ENCODE peak calls at places on chromosome 11, in eight cellular contexts. J is immature natural killer cell; H is activated T-helper 1 cell treated with anti-CD3 and anti-CD28 coated beads, Interleukin-12 subunit alpha, Interleukin-12 subunit beta, Interleukin-2, Interleukin-4 antibody, amounts not matched to agents 30 ng/mL and 10 ng/mL and 1 ng/mL, durations not matched to agents 14 hours and 24 hours and 36 hours; C is neuronal stem cell; E is progenitor cell of endocrine pancreas; Z is type B pancreatic cell; I is tibial nerve; X is activated T-helper 9 cell treated with anti-CD3 and anti-CD28 coated beads, Interleukin-2, amount 50 U/mL, for 16 hours. S is an unnamed sample.

GRCh38 chr11:75463106-75463774 is 30.2 kb upstream of the KLHL35 start:
- DNase-seq in J (no peak), H (no peak), C (no peak), E (no peak), Z (no peak), I (no peak), X (no peak), S (no peak)

GRCh38 chr11:76256448-76256847 is 50.1 kb upstream of the WNT11 start:
- DNase-seq in J (no peak), H (no peak), C (no peak), E (no peak), Z (no peak), I (no peak), X (no peak), S (no peak)

GRCh38 chr11:68145120-68145866 is 24.1 kb upstream of the CHKA start:
- DNase-seq in J (no peak), H (no peak), C (no peak), E (no peak), Z (no peak), I (no peak), X (no peak), S (no peak)

GRCh38 chr11:96219981-96220623 is 122.9 kb downstream of the MAML2 start:
- DNase-seq in J (no peak), H (no peak), C (no peak), E (no peak), Z (no peak), I (no peak), X (no peak), S (no peak)

GRCh38 chr11:78056093-78056492 is 7.6 kb upstream of the THRSP start:
- DNase-seq in J (no peak), H (no peak), C (no peak), E (no peak), Z (no peak), I (no peak), X (no peak), S (no peak)

GRCh38 chr11:111299111-111300026 is 1.0 kb downstream of the POU2AF3 start:
- DNase-seq in J (no peak), H (no peak), C (peak; percentile 52), E (peak; percentile 68), Z (peak; percentile 79), I (peak; percentile 49), X (no peak), S (peak; percentile 40)

GRCh38 chr11:22976146-22976545 is 115.9 kb upstream of the CCDC179 start:
- DNase-seq in J (no peak), H (no peak), C (no peak), E (no peak), Z (no peak), I (no peak), X (no peak), S (no peak)

GRCh38 chr11:58573451-58574104 is 2.1 kb downstream of the LPXN start:
- DNase-seq in J (peak; percentile 50), H (no peak), C (no peak), E (no peak), Z (no peak), I (peak; percentile 75), X (peak; percentile 64), S (no peak)

GRCh38 chr11:11450744-11451362 is 97.8 kb upstream of the CSNK2A3 start:
- DNase-seq in J (no peak), H (no peak), C (no peak), E (no peak), Z (no peak), I (no peak), X (no peak), S (no peak)

GRCh38 chr11:65953471-65953870 is 8.1 kb upstream of the SART1 start:
- DNase-seq in J (no peak), H (no peak), C (no peak), E (no peak), Z (no peak), I (no peak), X (no peak), S (no peak)

GRCh38 chr11:18599739-18600230 is at the start of gene MISFA:
- DNase-seq in J (no peak), H (no peak), C (no peak), E (no peak), Z (no peak), I (no peak), X (no peak), S (no peak)

GRCh38 chr11:62880803-62881578 is at the start of gene SLC3A2:
- DNase-seq in J (peak; percentile 86), H (peak; percentile 83), C (peak; percentile 86), E (peak; percentile 76), Z (peak; percentile 91), I (peak; percentile 86), X (peak; percentile 87), S (peak; percentile 89)

GRCh38 chr11:117814766-117815261 is 9.7 kb downstream of the FXYD2 start:
- DNase-seq in J (peak; percentile 76), H (peak; percentile 67), C (no peak), E (no peak), Z (no peak), I (peak; percentile 57), X (peak; percentile 58), S (no peak)

GRCh38 chr11:75667268-75667830 is 1.5 kb downstream of the MAP6 start:
- DNase-seq in J (no peak), H (no peak), C (peak; percentile 26), E (no peak), Z (no peak), I (no peak), X (no peak), S (no peak)

S was measured in anterior cingulate cortex.